ENCODE peak calls at places on chromosomes 12 and 14, in six cellular contexts. One of them, this sample, is unnamed.

GRCh38 chr12:59149995-59150642 is 229.8 kb upstream of the LRIG3 start:
- DNase-seq in K562: peak
- DNase-seq in H1: no peak
- DNase-seq in GM12878: peak
- DNase-seq in GM12891: peak
- DNase-seq in HepG2: peak
- DNase-seq in this sample: no peak

GRCh38 chr14:64465856-64466554 is 706 bp downstream of the AKAP5 start:
- DNase-seq in HepG2: no peak
- DNase-seq in GM12878: no peak
- DNase-seq in H1: no peak
- DNase-seq in K562: peak
- DNase-seq in GM12891: no peak
- DNase-seq in this sample: no peak

GRCh38 chr14:90583427-90583826 is 186.6 kb downstream of the CALM1 start:
- DNase-seq in K562: no peak
- DNase-seq in GM12878: no peak
- DNase-seq in GM12891: no peak
- DNase-seq in HepG2: no peak
- DNase-seq in H1: no peak
- DNase-seq in this sample: no peak

GRCh38 chr14:100114109-100114765 is 45.2 kb downstream of the DEGS2 start:
- DNase-seq in K562: no peak
- DNase-seq in HepG2: no peak
- DNase-seq in H1: no peak
- DNase-seq in GM12878: no peak
- DNase-seq in GM12891: no peak
- DNase-seq in this sample: no peak

GRCh38 chr14:95667251-95667693 is 19.0 kb upstream of the TCL1B start:
- DNase-seq in GM12891: no peak
- DNase-seq in K562: no peak
- DNase-seq in GM12878: no peak
- DNase-seq in H1: no peak
- DNase-seq in HepG2: no peak
- DNase-seq in this sample: no peak

GRCh38 chr12:47088021-47088944 is 8.5 kb upstream of the AMIGO2 start:
- DNase-seq in HepG2: peak
- DNase-seq in H1: no peak
- DNase-seq in GM12878: no peak
- DNase-seq in GM12891: no peak
- DNase-seq in K562: no peak
- DNase-seq in this sample: no peak

GRCh38 chr14:20093442-20093841 is 17.1 kb upstream of the OR4K17 start:
- DNase-seq in H1: no peak
- DNase-seq in K562: no peak
- DNase-seq in GM12878: no peak
- DNase-seq in GM12891: no peak
- DNase-seq in HepG2: no peak
- DNase-seq in this sample: no peak

GRCh38 chr12:69685810-69686209 is 13.3 kb downstream of the BEST3 start:
- DNase-seq in GM12878: no peak
- DNase-seq in HepG2: no peak
- DNase-seq in GM12891: no peak
- DNase-seq in K562: no peak
- DNase-seq in H1: no peak
- DNase-seq in this sample: no peak

GRCh38 chr12:8018666-8019581 is 13.6 kb upstream of the FOXJ2 start:
- DNase-seq in GM12891: no peak
- DNase-seq in H1: peak
- DNase-seq in HepG2: peak
- DNase-seq in K562: peak
- DNase-seq in GM12878: no peak
- DNase-seq in this sample: peak

GRCh38 chr14:74888164-74889158 is 6.7 kb downstream of the DLST start:
- DNase-seq in H1: no peak
- DNase-seq in HepG2: no peak
- DNase-seq in GM12878: no peak
- DNase-seq in GM12891: no peak
- DNase-seq in K562: peak
- DNase-seq in this sample: no peak

GRCh38 chr14:100129161-100129589 is 30.3 kb downstream of the DEGS2 start:
- DNase-seq in K562: no peak
- DNase-seq in H1: no peak
- DNase-seq in HepG2: no peak
- DNase-seq in GM12878: no peak
- DNase-seq in GM12891: no peak
- DNase-seq in this sample: no peak

GRCh38 chr12:28611115-28611435 is 420.8 kb downstream of the CCDC91 start:
- DNase-seq in GM12878: no peak
- DNase-seq in GM12891: no peak
- DNase-seq in HepG2: no peak
- DNase-seq in K562: no peak
- DNase-seq in H1: no peak
- DNase-seq in this sample: no peak

GRCh38 chr14:79011091-79011919 is 841.1 kb downstream of the NRXN3 start:
- DNase-seq in GM12891: no peak
- DNase-seq in GM12878: no peak
- DNase-seq in HepG2: peak
- DNase-seq in H1: no peak
- DNase-seq in K562: peak
- DNase-seq in this sample: no peak

GRCh38 chr12:29519585-29520182 is 22.2 kb upstream of the OVCH1 start:
- DNase-seq in H1: no peak
- DNase-seq in HepG2: peak
- DNase-seq in GM12891: no peak
- DNase-seq in GM12878: no peak
- DNase-seq in K562: peak
- DNase-seq in this sample: no peak

GRCh38 chr12:69598174-69598753 is 12.4 kb downstream of the LRRC10 start:
- DNase-seq in HepG2: no peak
- DNase-seq in H1: no peak
- DNase-seq in GM12878: no peak
- DNase-seq in K562: no peak
- DNase-seq in GM12891: no peak
- DNase-seq in this sample: no peak

GRCh38 chr14:49786315-49786714 is 18.4 kb downstream of the KLHDC2 start:
- DNase-seq in GM12891: no peak
- DNase-seq in HepG2: no peak
- DNase-seq in H1: no peak
- DNase-seq in K562: no peak
- DNase-seq in GM12878: no peak
- DNase-seq in this sample: no peak

GRCh38 chr12:52601671-52602070 is 408 bp upstream of the KRT72 start:
- DNase-seq in HepG2: no peak
- DNase-seq in K562: no peak
- DNase-seq in GM12878: no peak
- DNase-seq in H1: no peak
- DNase-seq in GM12891: no peak
- DNase-seq in this sample: no peak

GRCh38 chr12:34390171-34390841 is 368.0 kb downstream of the ALG10 start:
- DNase-seq in HepG2: no peak
- DNase-seq in GM12891: no peak
- DNase-seq in K562: no peak
- DNase-seq in H1: no peak
- DNase-seq in GM12878: no peak
- DNase-seq in this sample: no peak

GRCh38 chr14:62409185-62409584 is 636.1 kb downstream of the KCNH5 start:
- DNase-seq in HepG2: no peak
- DNase-seq in GM12891: no peak
- DNase-seq in H1: no peak
- DNase-seq in K562: no peak
- DNase-seq in GM12878: no peak
- DNase-seq in this sample: no peak

GRCh38 chr14:34098045-34098984 is 147.4 kb upstream of the EGLN3 start:
- DNase-seq in K562: peak
- DNase-seq in GM12878: peak
- DNase-seq in H1: no peak
- DNase-seq in HepG2: peak
- DNase-seq in GM12891: peak
- DNase-seq in this sample: no peak

GRCh38 chr12:86914716-86915115 is 658.5 kb upstream of the MGAT4C start:
- DNase-seq in H1: no peak
- DNase-seq in GM12878: no peak
- DNase-seq in GM12891: peak
- DNase-seq in HepG2: peak
- DNase-seq in K562: no peak
- DNase-seq in this sample: no peak

GRCh38 chr12:71476513-71476912 is 36.9 kb downstream of the LGR5 start:
- DNase-seq in K562: no peak
- DNase-seq in H1: no peak
- DNase-seq in GM12891: no peak
- DNase-seq in GM12878: no peak
- DNase-seq in HepG2: no peak
- DNase-seq in this sample: no peak

GRCh38 chr14:51022769-51023168 is 72.1 kb downstream of the TRIM9 start:
- DNase-seq in GM12891: no peak
- DNase-seq in K562: no peak
- DNase-seq in GM12878: no peak
- DNase-seq in HepG2: no peak
- DNase-seq in H1: no peak
- DNase-seq in this sample: no peak

GRCh38 chr12:31828057-31828456 is 99.2 kb upstream of the AMN1 start:
- DNase-seq in H1: no peak
- DNase-seq in K562: no peak
- DNase-seq in HepG2: no peak
- DNase-seq in GM12878: no peak
- DNase-seq in GM12891: no peak
- DNase-seq in this sample: no peak

GRCh38 chr12:49294804-49295086 is 202 bp upstream of the PRPH start:
- DNase-seq in GM12878: no peak
- DNase-seq in GM12891: no peak
- DNase-seq in HepG2: no peak
- DNase-seq in H1: no peak
- DNase-seq in K562: no peak
- DNase-seq in this sample: no peak

GRCh38 chr14:94613720-94614644 is 1.8 kb downstream of the SERPINA3 start:
- DNase-seq in GM12891: no peak
- DNase-seq in HepG2: no peak
- DNase-seq in K562: no peak
- DNase-seq in GM12878: no peak
- DNase-seq in H1: no peak
- DNase-seq in this sample: no peak

GRCh38 chr12:65313704-65314317 is 35.3 kb downstream of the MSRB3 start:
- DNase-seq in K562: no peak
- DNase-seq in GM12878: no peak
- DNase-seq in H1: no peak
- DNase-seq in HepG2: peak
- DNase-seq in GM12891: no peak
- DNase-seq in this sample: no peak
- TF ChIP-seq TAF1 in K562: no peak
- TF ChIP-seq TAF1 in GM12878: no peak
- TF ChIP-seq TAF1 in H1: no peak
- TF ChIP-seq TAF1 in HepG2: no peak
- TF ChIP-seq TAF1 in GM12891: no peak
- TF ChIP-seq TAF1 in this sample: no peak

DNA sequence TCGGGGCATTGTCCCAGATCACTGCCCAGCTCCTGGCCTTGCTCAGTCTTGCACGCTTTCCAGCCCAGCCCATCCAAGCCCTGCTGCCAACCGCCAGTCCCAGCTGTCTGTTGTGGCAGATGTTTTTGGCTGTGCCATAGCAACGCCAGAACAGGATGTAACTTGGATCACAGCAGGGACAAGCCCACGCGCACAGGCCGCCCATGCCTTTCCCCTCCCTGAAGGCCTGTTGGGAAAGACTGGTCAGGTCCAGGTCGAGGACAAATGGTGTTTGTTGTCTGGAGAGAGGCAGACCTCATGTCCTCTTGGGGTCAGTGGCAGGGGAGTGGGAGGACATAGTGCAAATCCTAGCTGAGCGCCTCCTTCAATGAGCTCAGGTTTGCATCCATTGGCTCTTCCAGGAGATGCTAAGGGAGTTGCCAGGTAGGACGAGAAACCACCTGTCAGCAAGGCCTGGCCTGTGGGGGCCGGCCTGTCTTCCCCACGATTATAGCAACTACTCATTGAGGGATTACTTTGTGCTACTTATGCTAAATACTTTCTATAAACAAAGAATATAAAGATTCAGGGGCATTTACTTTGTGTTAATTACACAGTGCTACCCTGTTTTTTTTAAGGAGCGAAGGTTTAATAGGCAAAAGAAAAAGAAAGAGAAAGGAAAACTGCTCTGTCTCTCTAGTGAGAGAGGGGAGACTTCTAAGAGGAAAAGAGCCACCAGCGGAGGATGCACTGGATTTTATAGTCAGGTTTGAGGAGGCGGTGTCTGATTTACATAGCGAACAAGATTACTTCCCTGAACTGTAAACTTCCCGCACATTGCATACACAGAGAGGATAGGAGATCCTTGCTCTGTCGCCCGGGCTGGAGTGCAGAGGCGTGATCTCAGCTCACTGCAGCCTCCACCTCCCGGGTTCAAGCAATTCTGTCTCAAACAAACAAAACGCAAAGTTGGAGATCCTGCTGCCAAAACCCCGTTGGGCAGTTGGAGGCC is 42.8 kb upstream of the CORO1C start:
- DNase-seq in GM12878: no peak
- DNase-seq in H1: no peak
- DNase-seq in K562: no peak
- DNase-seq in HepG2: peak
- DNase-seq in GM12891: no peak
- DNase-seq in this sample: no peak
- TF ChIP-seq POLR2A in GM12878: no peak
- TF ChIP-seq POLR2A in H1: no peak
- TF ChIP-seq POLR2A in K562: no peak
- TF ChIP-seq POLR2A in HepG2: no peak
- TF ChIP-seq POLR2A in GM12891: no peak
- TF ChIP-seq POLR2A in this sample: no peak

GRCh38 chr14:67424539-67424938 is 12.6 kb upstream of the PLEK2 start:
- DNase-seq in GM12891: no peak
- DNase-seq in K562: no peak
- DNase-seq in H1: no peak
- DNase-seq in GM12878: no peak
- DNase-seq in HepG2: no peak
- DNase-seq in this sample: no peak
- TF ChIP-seq TAF1 in GM12891: no peak
- TF ChIP-seq TAF1 in K562: no peak
- TF ChIP-seq TAF1 in H1: no peak
- TF ChIP-seq TAF1 in GM12878: no peak
- TF ChIP-seq TAF1 in HepG2: no peak
- TF ChIP-seq TAF1 in this sample: no peak

DNA sequence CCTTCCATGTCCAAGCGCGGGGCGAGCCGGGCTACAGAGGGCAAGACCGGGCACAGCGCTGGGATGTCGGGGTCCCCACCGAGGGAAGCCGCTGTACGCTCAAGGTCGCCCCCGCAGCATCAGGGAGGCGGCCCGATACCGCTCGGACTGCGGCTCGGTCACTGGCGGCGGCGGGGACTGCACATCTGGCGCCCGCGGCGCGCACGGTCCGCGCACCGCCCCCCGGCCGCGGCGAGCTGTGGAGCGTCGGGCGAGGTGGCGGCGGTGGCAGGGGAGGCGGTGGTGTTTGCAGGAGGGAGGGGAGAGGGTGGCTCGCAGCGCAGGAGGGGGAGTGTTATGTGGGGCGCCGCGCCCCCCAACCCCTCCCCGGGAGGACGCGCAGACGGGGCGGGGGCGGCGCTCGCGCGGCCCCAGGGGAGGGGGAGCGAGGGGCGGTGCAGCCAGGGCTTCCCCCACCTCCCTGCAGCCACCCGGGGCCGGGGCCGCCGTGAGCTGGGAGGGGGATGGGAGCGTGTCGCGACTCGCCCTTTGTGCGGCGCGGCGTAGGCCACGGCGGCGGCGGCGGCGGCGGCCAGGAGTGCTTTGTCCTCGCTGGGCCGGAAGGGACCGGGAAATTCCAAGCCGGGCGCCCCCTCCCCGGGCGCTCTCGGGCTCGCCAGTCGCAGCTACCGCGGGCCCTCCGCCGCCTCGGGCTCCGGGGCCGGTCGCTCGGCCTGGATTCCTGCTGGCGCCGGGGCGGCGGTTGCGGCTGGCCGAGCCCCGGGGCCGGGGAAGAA is at the start of gene NUAK1:
- DNase-seq in GM12891: peak
- DNase-seq in GM12878: no peak
- DNase-seq in K562: no peak
- DNase-seq in H1: no peak
- DNase-seq in HepG2: no peak
- DNase-seq in this sample: no peak
- TF ChIP-seq POLR2A in GM12891: no peak
- TF ChIP-seq POLR2A in GM12878: no peak
- TF ChIP-seq POLR2A in K562: no peak
- TF ChIP-seq POLR2A in H1: no peak
- TF ChIP-seq POLR2A in HepG2: no peak
- TF ChIP-seq POLR2A in this sample: no peak

This sample was measured in GM12892.